ENCODE peak calls at places on chromosomes 16 and 17, in four cellular contexts. One of them, this sample, is unnamed.
A peak's percentile ranks its signal among the peaks of the same experiment; 100 is the strongest.

GRCh38 chr16:46822270-46822669 is 8.7 kb downstream of the C16orf87 start:
- DNase-seq in stimulated activated CD4-positive, alpha-beta T cell treated with anti-CD3 and anti-CD28 coated beads, Interleukin-2, amount 100 ng/mL, for 4 hours: no peak
- DNase-seq in HTR-8/SVneo: peak; percentile 5
- DNase-seq in stimulated activated naive CD8-positive, alpha-beta T cell treated with anti-CD3 and anti-CD28 coated beads, Interleukin-15, Interleukin-2, amounts not matched to agents 100 U/mL and 50 U/mL, for 24 hours: no peak
- DNase-seq in this sample: peak; percentile 60

GRCh38 chr16:74035816-74036215 is 260.8 kb upstream of the PSMD7 start:
- DNase-seq in HTR-8/SVneo: peak; percentile 5
- DNase-seq in stimulated activated naive CD8-positive, alpha-beta T cell treated with anti-CD3 and anti-CD28 coated beads, Interleukin-15, Interleukin-2, amounts not matched to agents 100 U/mL and 50 U/mL, for 24 hours: no peak
- DNase-seq in stimulated activated CD4-positive, alpha-beta T cell treated with anti-CD3 and anti-CD28 coated beads, Interleukin-2, amount 100 ng/mL, for 4 hours: no peak
- DNase-seq in this sample: no peak

GRCh38 chr17:13477180-13477611 is 124.5 kb downstream of the HS3ST3A1 start:
- DNase-seq in stimulated activated CD4-positive, alpha-beta T cell treated with anti-CD3 and anti-CD28 coated beads, Interleukin-2, amount 100 ng/mL, for 4 hours: no peak
- DNase-seq in HTR-8/SVneo: no peak
- DNase-seq in stimulated activated naive CD8-positive, alpha-beta T cell treated with anti-CD3 and anti-CD28 coated beads, Interleukin-15, Interleukin-2, amounts not matched to agents 100 U/mL and 50 U/mL, for 24 hours: no peak
- DNase-seq in this sample: no peak

GRCh38 chr17:63641678-63642077 is 19.5 kb downstream of the MAP3K3 start:
- DNase-seq in HTR-8/SVneo: no peak
- DNase-seq in stimulated activated CD4-positive, alpha-beta T cell treated with anti-CD3 and anti-CD28 coated beads, Interleukin-2, amount 100 ng/mL, for 4 hours: no peak
- DNase-seq in stimulated activated naive CD8-positive, alpha-beta T cell treated with anti-CD3 and anti-CD28 coated beads, Interleukin-15, Interleukin-2, amounts not matched to agents 100 U/mL and 50 U/mL, for 24 hours: no peak
- DNase-seq in this sample: no peak

GRCh38 chr17:77470800-77471733 is 330.3 kb downstream of the SEC14L1 start:
- DNase-seq in stimulated activated CD4-positive, alpha-beta T cell treated with anti-CD3 and anti-CD28 coated beads, Interleukin-2, amount 100 ng/mL, for 4 hours: no peak
- DNase-seq in HTR-8/SVneo: peak; percentile 76
- DNase-seq in stimulated activated naive CD8-positive, alpha-beta T cell treated with anti-CD3 and anti-CD28 coated beads, Interleukin-15, Interleukin-2, amounts not matched to agents 100 U/mL and 50 U/mL, for 24 hours: no peak
- DNase-seq in this sample: no peak

GRCh38 chr17:30964878-30965277 is 6.0 kb upstream of the RNF135 start:
- DNase-seq in stimulated activated naive CD8-positive, alpha-beta T cell treated with anti-CD3 and anti-CD28 coated beads, Interleukin-15, Interleukin-2, amounts not matched to agents 100 U/mL and 50 U/mL, for 24 hours: no peak
- DNase-seq in stimulated activated CD4-positive, alpha-beta T cell treated with anti-CD3 and anti-CD28 coated beads, Interleukin-2, amount 100 ng/mL, for 4 hours: no peak
- DNase-seq in HTR-8/SVneo: peak; percentile 36
- DNase-seq in this sample: no peak

GRCh38 chr16:21663889-21664647 is at the start of gene OTOA:
- DNase-seq in stimulated activated naive CD8-positive, alpha-beta T cell treated with anti-CD3 and anti-CD28 coated beads, Interleukin-15, Interleukin-2, amounts not matched to agents 100 U/mL and 50 U/mL, for 24 hours: peak; percentile 39
- DNase-seq in HTR-8/SVneo: no peak
- DNase-seq in stimulated activated CD4-positive, alpha-beta T cell treated with anti-CD3 and anti-CD28 coated beads, Interleukin-2, amount 100 ng/mL, for 4 hours: no peak
- DNase-seq in this sample: no peak

GRCh38 chr16:89710709-89711564 is 9.4 kb upstream of the SPATA2L start:
- DNase-seq in HTR-8/SVneo: no peak
- DNase-seq in stimulated activated naive CD8-positive, alpha-beta T cell treated with anti-CD3 and anti-CD28 coated beads, Interleukin-15, Interleukin-2, amounts not matched to agents 100 U/mL and 50 U/mL, for 24 hours: no peak
- DNase-seq in stimulated activated CD4-positive, alpha-beta T cell treated with anti-CD3 and anti-CD28 coated beads, Interleukin-2, amount 100 ng/mL, for 4 hours: no peak
- DNase-seq in this sample: no peak

GRCh38 chr17:40024901-40025300 is 9.7 kb downstream of the CSF3 start:
- DNase-seq in stimulated activated naive CD8-positive, alpha-beta T cell treated with anti-CD3 and anti-CD28 coated beads, Interleukin-15, Interleukin-2, amounts not matched to agents 100 U/mL and 50 U/mL, for 24 hours: no peak
- DNase-seq in HTR-8/SVneo: no peak
- DNase-seq in stimulated activated CD4-positive, alpha-beta T cell treated with anti-CD3 and anti-CD28 coated beads, Interleukin-2, amount 100 ng/mL, for 4 hours: no peak
- DNase-seq in this sample: no peak

This sample was measured in GM20000.